ENCODE peak calls at places on chromosomes 16 and 17, in five cellular contexts. D is H9, L is IMR-90, F is mesendoderm, O is mesenchymal stem cell. S is an unnamed sample.

GRCh38 chr17:5665164-5665563 is 80.9 kb upstream of the NLRP1 start:
- DNase-seq in O (no peak), F (no peak), D (no peak), L (no peak), S (no peak)

GRCh38 chr16:57413301-57413730 is 8.7 kb downstream of the CCL17 start:
- DNase-seq in D (no peak), L (no peak), O (no peak), F (no peak), S (no peak)

GRCh38 chr16:54106078-54106477 is 180.5 kb downstream of the IRX3 start:
- DNase-seq in D (no peak), F (peak; percentile 65), L (no peak), O (no peak), S (no peak)

GRCh38 chr17:58534901-58535421 is 20.5 kb upstream of the MTMR4 start:
- DNase-seq in D (peak; percentile 26), O (peak; percentile 86), L (peak; percentile 61), F (no peak), S (peak; percentile 69)

GRCh38 chr16:15708096-15708495 is 58.1 kb downstream of the NDE1 start:
- DNase-seq in O (peak; percentile 82), D (no peak), F (no peak), L (peak; percentile 89), S (peak; percentile 51)

GRCh38 chr16:12758670-12759558 is 44.8 kb downstream of the CPPED1 start:
- DNase-seq in L (no peak), F (no peak), D (peak; percentile 35), O (no peak), S (peak; percentile 29)

GRCh38 chr16:59905628-59906027 is 1171.5 kb upstream of the GOT2 start:
- DNase-seq in O (no peak), D (no peak), F (no peak), L (no peak), S (no peak)

GRCh38 chr17:39212200-39212810 is 12.2 kb downstream of the RPL19 start:
- DNase-seq in F (no peak), O (no peak), L (no peak), D (peak; percentile 25), S (no peak)

GRCh38 chr16:24992696-24993095 is 22.5 kb downstream of the ARHGAP17 start:
- DNase-seq in D (no peak), L (no peak), O (no peak), F (no peak), S (no peak)

GRCh38 chr17:10309003-10309974 is 63.5 kb downstream of the MYH13 start:
- DNase-seq in D (peak; percentile 31), L (no peak), F (no peak), O (no peak), S (peak; percentile 43)

GRCh38 chr17:10198509-10199249 is at the start of gene GAS7:
- DNase-seq in D (peak; percentile 86), L (peak; percentile 26), F (peak; percentile 75), O (peak; percentile 60), S (peak; percentile 63)

GRCh38 chr17:65656390-65657250 is 95.2 kb upstream of the AXIN2 start:
- DNase-seq in D (no peak), F (no peak), L (peak; percentile 26), O (no peak), S (no peak)

DNA sequence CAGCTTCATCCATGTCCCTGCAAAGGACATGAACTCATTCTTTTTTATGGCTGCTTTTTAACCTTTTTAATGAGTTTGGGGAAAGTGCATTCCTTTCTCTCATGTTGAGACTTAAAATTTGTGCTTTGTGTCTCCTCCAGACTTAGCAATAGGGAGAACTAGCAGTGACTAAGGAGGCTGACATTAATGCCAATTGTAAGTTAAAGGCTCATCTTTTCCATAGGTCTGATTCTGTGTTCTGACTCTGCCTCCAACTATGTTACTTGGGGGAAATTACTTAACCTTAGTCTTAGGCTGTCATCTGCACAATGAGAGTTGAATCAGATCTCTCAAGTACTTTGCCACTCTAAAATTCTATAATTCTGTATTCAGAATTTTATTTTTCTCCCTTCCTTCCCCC is 17.5 kb upstream of the PHAF1 start:
- DNase-seq in F (no peak), L (peak; percentile 86), O (peak; percentile 87), D (no peak), S (no peak)
- H3K27ac ChIP-seq in F (no peak overlapping the region), L (no peak overlapping the region), O (no peak overlapping the region), D (no peak overlapping the region), S (no peak overlapping the region)

GRCh38 chr16:80570106-80570478 is 29.3 kb downstream of the DYNLRB2 start:
- DNase-seq in O (no peak), D (no peak), F (no peak), L (peak; percentile 37), S (no peak)

GRCh38 chr16:80576343-80576912 is 35.6 kb downstream of the DYNLRB2 start:
- DNase-seq in F (no peak), O (no peak), D (no peak), L (no peak), S (no peak)

GRCh38 chr16:80569440-80570105 is 28.8 kb downstream of the DYNLRB2 start:
- DNase-seq in D (no peak), O (no peak), F (no peak), L (peak; percentile 46), S (no peak)

GRCh38 chr16:80577485-80578280 is 36.9 kb downstream of the DYNLRB2 start:
- DNase-seq in D (no peak), L (no peak), O (no peak), F (no peak), S (no peak)

GRCh38 chr16:80573700-80574120 is 32.9 kb downstream of the DYNLRB2 start:
- DNase-seq in O (no peak), F (no peak), D (no peak), L (no peak), S (no peak)
- H3K18ac ChIP-seq in O (no peak overlapping the region), F (no peak overlapping the region), D (peak overlapping the region; percentile 24), L (no peak overlapping the region), S (no peak overlapping the region)

GRCh38 chr16:48613061-48613957 is 3.3 kb upstream of the N4BP1 start:
- DNase-seq in D (no peak), L (peak; percentile 90), F (peak; percentile 61), O (peak; percentile 93), S (peak; percentile 92)
- H3K27ac ChIP-seq in D (peak overlapping the region; percentile 63), L (peak overlapping the region; percentile 74), F (peak overlapping the region; percentile 39), O (no peak overlapping the region), S (no peak overlapping the region)

DNA sequence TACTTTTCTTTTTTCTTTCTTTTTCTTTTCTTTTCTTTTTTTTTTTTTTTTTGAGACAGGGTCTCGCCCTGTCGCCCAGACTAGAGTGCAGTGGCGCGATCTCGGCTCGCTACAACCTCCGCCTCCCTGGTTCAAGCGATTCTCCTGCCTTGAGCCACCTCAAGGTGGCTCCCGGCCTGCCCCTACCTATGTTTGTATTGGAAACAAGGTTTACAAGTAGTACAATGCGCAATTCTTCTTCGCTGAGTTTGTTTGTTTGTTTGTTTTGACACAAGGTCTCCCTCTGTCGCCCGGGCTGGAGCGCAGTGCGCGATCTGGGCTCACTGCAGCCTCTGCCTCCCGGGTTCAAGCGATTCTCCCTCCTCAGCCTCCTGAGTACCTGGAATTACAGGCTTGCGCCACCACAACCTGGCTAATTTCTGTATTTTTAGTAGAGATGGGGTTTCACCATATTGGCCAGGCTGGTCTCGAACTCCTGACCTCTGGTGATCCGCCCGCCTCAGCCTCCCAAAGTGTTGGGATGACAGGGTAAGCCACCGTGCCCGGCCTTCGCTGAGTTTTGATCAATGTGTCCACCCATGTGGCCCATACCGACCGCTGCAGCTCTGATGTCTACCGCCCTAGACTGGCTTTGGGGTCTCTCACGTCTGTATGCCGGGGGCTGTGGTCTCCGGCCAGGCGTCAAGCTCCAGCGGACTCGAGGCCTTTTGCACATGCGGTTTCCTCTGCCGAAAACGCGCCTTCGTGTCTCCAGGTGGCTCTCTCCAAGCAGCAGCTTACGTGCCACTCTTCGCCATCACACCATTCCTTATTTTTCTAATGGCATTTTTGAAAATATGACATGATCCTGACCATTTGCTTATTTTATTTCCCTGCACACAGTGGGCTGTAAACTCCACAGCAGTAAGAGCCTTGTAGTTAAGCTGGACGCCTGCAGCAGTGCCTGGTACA is 1.1 kb upstream of the YBX2 start:
- DNase-seq in L (no peak), D (no peak), F (no peak), O (no peak), S (peak; percentile 62)
- H3K18ac ChIP-seq in L (no peak overlapping the region), D (peak overlapping the region; percentile 95), F (no peak overlapping the region), O (no peak overlapping the region), S (no peak overlapping the region)

DNA sequence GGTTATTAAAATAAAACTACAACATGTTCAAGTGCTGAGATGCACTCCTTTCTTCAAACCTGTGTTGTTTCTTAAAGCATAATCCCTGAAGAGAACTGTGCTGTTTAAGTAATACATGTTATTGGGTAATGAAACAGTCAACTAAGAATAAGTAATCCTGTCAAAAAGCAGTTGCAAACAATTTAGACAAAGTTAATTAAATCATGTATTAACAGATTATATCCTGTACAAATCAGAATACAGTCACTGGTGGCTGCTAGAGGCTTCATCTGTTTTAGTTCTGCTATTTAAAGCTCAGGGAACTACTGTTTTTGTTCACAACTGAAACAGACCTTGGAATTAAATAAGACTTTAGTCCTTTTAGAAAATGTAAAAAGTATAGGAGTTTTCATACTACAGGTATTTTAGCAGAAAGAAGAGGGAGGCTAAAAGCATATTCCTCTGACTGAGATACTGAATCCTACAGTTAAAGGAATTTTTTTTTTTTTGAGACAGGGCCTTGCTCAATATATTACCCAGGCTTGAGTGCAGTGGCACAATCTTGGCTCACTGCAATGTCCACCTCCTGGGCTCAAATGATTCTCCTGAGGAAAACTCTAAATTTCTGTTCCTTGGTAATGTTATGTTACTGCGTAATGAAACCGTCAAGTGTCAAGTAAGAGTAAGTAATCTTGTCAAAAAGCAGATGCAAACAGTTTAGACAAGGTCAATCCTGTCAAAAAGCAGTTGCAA is 27.3 kb upstream of the ITGA2B start:
- DNase-seq in D (no peak), L (no peak), F (no peak), O (no peak), S (no peak)
- H3K27ac ChIP-seq in D (no peak overlapping the region), L (no peak overlapping the region), F (no peak overlapping the region), O (peak overlapping the region; percentile 55), S (no peak overlapping the region)

GRCh38 chr17:29918922-29919856 is 10.8 kb downstream of the SSH2 start:
- DNase-seq in O (peak; percentile 29), F (peak; percentile 83), D (no peak), L (peak; percentile 58), S (peak; percentile 80)
- H3K18ac ChIP-seq in O (no peak overlapping the region), F (no peak overlapping the region), D (no peak overlapping the region), L (peak overlapping the region; percentile 77), S (no peak overlapping the region)